ENCODE peak calls at places on chromosomes 3 and 15, in eight cellular contexts. E is thyroid gland, Z is body of pancreas, T is ovary, S is IMR-90, K is breast epithelium, I is heart left ventricle, A is stomach. V is an unnamed sample.

GRCh38 chr3:27312044-27312668 is 57.0 kb downstream of the NEK10 start:
- DNase-seq in E (no peak), I (no peak), A (no peak), Z (no peak), S (peak; percentile 79), K (no peak), T (no peak), V (no peak)

GRCh38 chr15:32641517-32642059 is at the start of gene SCG5:
- DNase-seq in S (peak; percentile 49), E (peak; percentile 48), T (no peak), I (no peak), A (no peak), Z (no peak), K (no peak), V (peak; percentile 79)

GRCh38 chr3:72177075-72178050 is 392.4 kb upstream of the PROK2 start:
- DNase-seq in A (peak; percentile 28), I (peak; percentile 65), S (peak; percentile 13), Z (no peak), E (peak; percentile 16), K (no peak), T (peak; percentile 68), V (peak; percentile 52)

GRCh38 chr3:181782306-181782924 is 70.7 kb downstream of the SOX2 start:
- DNase-seq in Z (no peak), I (no peak), T (no peak), A (no peak), K (no peak), E (no peak), S (no peak), V (no peak)

GRCh38 chr3:8416965-8417364 is 84.7 kb upstream of the LMCD1 start:
- DNase-seq in A (peak; percentile 55), K (no peak), E (peak; percentile 27), Z (peak; percentile 67), S (peak; percentile 12), I (no peak), T (no peak), V (peak; percentile 58)

GRCh38 chr3:57283366-57283765 is 9.1 kb downstream of the ASB14 start:
- DNase-seq in A (no peak), E (no peak), I (no peak), S (peak; percentile 22), T (no peak), K (no peak), Z (no peak), V (no peak)

GRCh38 chr3:159988617-159989251 is at the start of gene IL12A:
- DNase-seq in I (peak; percentile 92), T (peak; percentile 66), K (peak; percentile 72), S (peak; percentile 71), Z (peak; percentile 75), E (peak; percentile 83), A (peak; percentile 85), V (peak; percentile 78)

GRCh38 chr3:123084738-123085237 is 18.0 kb downstream of the PDIA5 start:
- DNase-seq in K (no peak), A (no peak), I (no peak), S (peak; percentile 33), T (no peak), E (peak; percentile 86), Z (no peak), V (peak; percentile 76)

GRCh38 chr15:39140060-39140604 is 440.7 kb upstream of the THBS1 start:
- DNase-seq in A (no peak), Z (no peak), E (no peak), S (peak; percentile 98), I (no peak), T (peak; percentile 19), K (no peak), V (peak; percentile 41)

GRCh38 chr3:126834596-126835471 is 130.8 kb downstream of the CHCHD6 start:
- DNase-seq in I (no peak), K (no peak), Z (no peak), A (no peak), S (no peak), T (no peak), E (no peak), V (no peak)

GRCh38 chr3:157066335-157067071 is 93.4 kb downstream of the CCNL1 start:
- DNase-seq in T (peak; percentile 32), S (peak; percentile 98), E (peak; percentile 51), A (no peak), I (no peak), Z (no peak), K (no peak), V (no peak)

GRCh38 chr3:14562441-14562840 is 22.3 kb upstream of the GRIP2 start:
- DNase-seq in T (no peak), E (no peak), K (no peak), Z (no peak), S (peak; percentile 69), I (no peak), A (no peak), V (no peak)

GRCh38 chr3:14617508-14618023 is 34.0 kb upstream of the CCDC174 start:
- DNase-seq in S (no peak), A (no peak), E (no peak), K (no peak), I (no peak), Z (no peak), T (no peak), V (no peak)

GRCh38 chr3:67462185-67462584 is 192.2 kb downstream of the SUCLG2 start:
- DNase-seq in S (no peak), Z (no peak), K (no peak), T (no peak), A (no peak), E (no peak), I (no peak), V (no peak)

GRCh38 chr3:69194431-69195183 is 72.2 kb upstream of the LMOD3 start:
- DNase-seq in K (no peak), T (no peak), S (no peak), Z (no peak), E (no peak), I (no peak), A (no peak), V (no peak)

GRCh38 chr3:12302564-12302963 is 13.7 kb downstream of the PPARG start:
- DNase-seq in A (no peak), T (no peak), E (no peak), I (no peak), K (no peak), Z (no peak), S (peak; percentile 47), V (no peak)

GRCh38 chr15:79090487-79091203 is at the start of gene RASGRF1:
- DNase-seq in S (no peak), A (no peak), I (no peak), E (no peak), T (no peak), K (no peak), Z (no peak), V (no peak)

GRCh38 chr15:68199340-68199739 is 5.8 kb downstream of the CALML4 start:
- DNase-seq in T (no peak), Z (no peak), I (no peak), A (no peak), S (no peak), K (no peak), E (no peak), V (no peak)
- TF ChIP-seq POLR2A in T (no peak), Z (no peak), I (no peak), A (no peak), S (no peak), K (no peak), E (no peak), V (no peak)

GRCh38 chr3:140091143-140091542 is 156.2 kb downstream of the CLSTN2 start:
- DNase-seq in Z (no peak), S (no peak), K (no peak), A (no peak), I (no peak), E (no peak), T (no peak), V (no peak)

GRCh38 chr3:140096037-140096436 is 161.1 kb downstream of the CLSTN2 start:
- DNase-seq in A (no peak), E (no peak), I (no peak), K (no peak), T (no peak), Z (no peak), S (no peak), V (no peak)

GRCh38 chr3:140093742-140094141 is 158.8 kb downstream of the CLSTN2 start:
- DNase-seq in I (no peak), S (peak; percentile 46), K (no peak), E (peak; percentile 84), T (peak; percentile 81), Z (peak; percentile 77), A (peak; percentile 59), V (peak; percentile 86)

GRCh38 chr3:140089403-140090072 is 154.6 kb downstream of the CLSTN2 start:
- DNase-seq in T (no peak), I (no peak), E (no peak), K (no peak), A (no peak), Z (no peak), S (no peak), V (no peak)

DNA sequence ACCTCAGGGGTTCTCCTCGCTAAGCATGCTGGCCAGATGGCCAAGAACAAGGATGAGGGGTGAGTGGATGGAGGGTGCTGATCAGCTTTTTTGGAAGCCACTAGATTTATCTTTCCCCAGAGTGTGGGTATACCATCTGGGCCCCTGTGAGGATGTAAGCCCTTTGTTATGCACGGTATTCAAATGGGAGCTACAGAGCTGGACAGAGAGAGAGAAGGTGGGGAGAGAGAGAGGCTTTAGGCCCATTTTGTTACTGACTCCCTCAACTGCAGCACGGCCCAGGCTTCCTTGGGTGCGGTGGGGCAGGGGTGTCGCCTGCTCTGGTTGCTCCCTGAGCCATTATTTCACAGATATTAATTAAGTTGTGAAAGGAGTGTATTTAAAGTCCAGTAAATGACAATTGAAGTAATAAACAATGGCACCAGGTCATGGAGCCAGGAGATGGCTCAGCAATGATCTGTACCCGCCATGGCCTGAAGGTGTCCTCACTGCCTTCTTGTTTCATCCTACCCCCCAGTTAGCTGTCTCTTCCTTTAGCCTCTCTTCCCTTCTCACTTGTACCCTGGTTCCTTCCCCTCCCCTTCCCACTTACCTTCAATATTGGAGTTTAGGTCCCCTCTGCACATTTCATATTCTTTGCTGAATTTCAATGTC is 158.0 kb downstream of the CLSTN2 start:
- DNase-seq in S (no peak), K (no peak), E (no peak), I (no peak), Z (no peak), T (no peak), A (no peak), V (no peak)
- TF ChIP-seq POLR2A in S (no peak), K (no peak), E (no peak), I (no peak), Z (no peak), T (no peak), A (no peak), V (no peak)

DNA sequence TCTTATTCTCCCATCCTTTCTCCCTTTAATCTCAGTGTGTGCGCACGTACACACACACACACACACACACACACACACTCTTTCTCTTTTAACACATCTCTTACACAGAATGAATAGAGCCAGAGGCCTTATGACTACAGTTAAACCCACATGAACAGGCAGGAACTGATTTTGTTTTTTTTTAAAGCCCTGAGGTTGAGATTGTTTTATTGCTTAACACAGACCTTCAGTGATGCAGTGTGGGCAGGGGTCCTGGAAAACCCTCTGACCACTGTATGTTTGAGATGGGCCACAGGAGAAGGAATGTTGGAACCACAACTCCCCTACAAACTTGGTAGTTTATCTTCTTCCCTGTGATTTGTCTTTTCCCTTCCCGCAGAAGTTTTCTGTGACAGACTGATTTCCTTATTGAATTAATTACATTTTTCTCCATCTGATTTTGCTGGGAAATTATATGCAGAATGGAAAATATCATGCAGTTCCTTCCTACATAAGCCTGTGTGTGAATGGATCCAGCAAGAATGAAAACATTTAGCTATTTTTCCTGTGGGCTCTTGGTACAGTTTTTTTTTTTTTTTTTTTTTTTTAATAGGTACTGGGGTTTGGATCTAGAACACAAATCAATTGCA is 79.7 kb upstream of the GALNT15 start:
- DNase-seq in I (no peak), Z (no peak), T (no peak), E (no peak), K (no peak), S (no peak), A (no peak), V (no peak)
- TF ChIP-seq POLR2A in I (no peak), Z (no peak), T (no peak), E (no peak), K (no peak), S (no peak), A (no peak), V (no peak)

GRCh38 chr15:63191895-63192603 is 2.6 kb downstream of the RAB8B start:
- DNase-seq in Z (no peak), T (no peak), S (no peak), I (no peak), A (no peak), E (no peak), K (no peak), V (no peak)
- TF ChIP-seq POLR2A in Z (no peak), T (no peak), S (no peak), I (no peak), A (no peak), E (no peak), K (no peak), V (no peak)

V was measured in adrenal gland.